ENCODE peak calls at places on chromosomes 6 and 20, in ten cellular contexts. A is spleen, Q is psoas muscle, K is GM12865, R is fibroblast of pulmonary artery, O is DND-41, U is foreskin fibroblast, I is IMR-90, L is astrocyte of the spinal cord, C is cardiac fibroblast. F is an unnamed sample.

GRCh38 chr20:4036351-4036750 is 21.0 kb upstream of the RNF24 start:
- DNase-seq in Q (no peak), O (no peak), C (no peak), K (no peak), R (no peak), A (no peak), U (no peak), L (no peak), I (no peak), F (no peak)

GRCh38 chr20:55269913-55270312 is 735.4 kb downstream of the CBLN4 start:
- DNase-seq in O (no peak), U (no peak), Q (no peak), K (no peak), L (no peak), R (no peak), A (no peak), I (no peak), C (no peak), F (no peak)

GRCh38 chr6:84554706-84555105 is 209.7 kb downstream of the TBX18 start:
- DNase-seq in K (no peak), R (peak), O (no peak), L (no peak), I (no peak), A (no peak), C (peak), Q (no peak), U (peak), F (no peak)

GRCh38 chr20:50276119-50277063 is 85.8 kb downstream of the CEBPB start:
- DNase-seq in K (no peak), U (no peak), L (no peak), R (no peak), O (no peak), I (no peak), Q (no peak), C (no peak), A (peak), F (no peak)

GRCh38 chr20:57993738-57994431 is 234.6 kb downstream of the ANKRD60 start:
- DNase-seq in I (no peak), C (no peak), O (no peak), L (peak), R (no peak), Q (no peak), A (no peak), U (peak), K (no peak), F (no peak)

GRCh38 chr6:21953831-21954801 is 342.7 kb downstream of the PRL start:
- DNase-seq in Q (no peak), U (peak), C (peak), O (peak), I (peak), A (no peak), R (peak), K (peak), L (peak), F (no peak)

GRCh38 chr6:156396068-156396771 is 381.0 kb upstream of the ARID1B start:
- DNase-seq in C (no peak), U (no peak), L (no peak), K (peak), I (no peak), Q (no peak), O (no peak), R (no peak), A (no peak), F (no peak)

GRCh38 chr20:38113401-38114325 is 51.4 kb downstream of the TGM2 start:
- DNase-seq in R (no peak), I (no peak), A (no peak), Q (no peak), L (no peak), C (no peak), U (no peak), O (peak), K (peak), F (peak)

GRCh38 chr6:39091163-39091562 is 23.8 kb downstream of the SAYSD1 start:
- DNase-seq in A (no peak), R (no peak), K (no peak), U (no peak), L (no peak), I (no peak), Q (no peak), O (no peak), C (no peak), F (no peak)

GRCh38 chr20:52049001-52049731 is 142.4 kb downstream of the ZFP64 start:
- DNase-seq in Q (no peak), I (peak), O (no peak), L (peak), U (peak), C (peak), R (peak), K (no peak), A (no peak), F (no peak)

GRCh38 chr6:114449659-114450058 is 106.8 kb upstream of the HS3ST5 start:
- DNase-seq in O (no peak), R (no peak), I (no peak), L (no peak), K (no peak), U (no peak), Q (no peak), C (no peak), A (no peak), F (no peak)

GRCh38 chr6:39685486-39685826 is 39.8 kb downstream of the KIF6 start:
- DNase-seq in Q (no peak), O (no peak), R (no peak), K (no peak), A (no peak), C (no peak), I (no peak), L (no peak), U (no peak), F (no peak)

GRCh38 chr20:8073024-8073832 is 53.7 kb upstream of the TMX4 start:
- DNase-seq in I (peak), L (peak), K (no peak), O (peak), C (peak), A (no peak), U (peak), R (peak), Q (no peak), F (no peak)

GRCh38 chr6:37480118-37480736 is 19.5 kb downstream of the CCDC167 start:
- DNase-seq in R (no peak), I (no peak), K (no peak), L (no peak), U (no peak), Q (no peak), C (no peak), A (no peak), O (no peak), F (no peak)

GRCh38 chr20:57596998-57597939 is 23.0 kb downstream of the ZBP1 start:
- DNase-seq in L (peak), Q (peak), A (peak), R (peak), U (peak), K (peak), I (peak), O (peak), C (peak), F (peak)

GRCh38 chr6:46329568-46329967 is 158.8 kb upstream of the ENPP5 start:
- DNase-seq in U (peak), I (no peak), A (no peak), K (no peak), L (peak), R (peak), Q (no peak), O (no peak), C (peak), F (no peak)

GRCh38 chr6:4164043-4164442 is 28.7 kb upstream of the ECI2 start:
- DNase-seq in O (no peak), U (no peak), L (no peak), C (no peak), A (no peak), Q (no peak), R (no peak), K (no peak), I (peak), F (no peak)
- TF ChIP-seq CTCF in O (no peak), U (no peak), L (no peak), C (no peak), A (no peak), Q (no peak), R (no peak), K (no peak), I (no peak), F (no peak)

GRCh38 chr6:42104095-42104806 is 38.2 kb downstream of the C6orf132 start:
- DNase-seq in R (peak), I (no peak), A (peak), K (peak), L (peak), C (peak), O (peak), U (peak), Q (peak), F (no peak)
- TF ChIP-seq CTCF in R (peak), I (no peak), A (peak), K (peak), L (peak), C (peak), O (peak), U (peak), Q (peak), F (peak)

GRCh38 chr6:43494321-43494720 is 15.8 kb downstream of the LRRC73 start:
- DNase-seq in C (no peak), Q (no peak), L (no peak), O (no peak), U (no peak), R (no peak), A (no peak), K (no peak), I (no peak), F (no peak)

GRCh38 chr6:43497129-43497396 is 13.1 kb downstream of the LRRC73 start:
- DNase-seq in Q (peak), C (no peak), A (no peak), R (no peak), U (no peak), O (no peak), I (no peak), L (no peak), K (no peak), F (no peak)

GRCh38 chr6:43494766-43495165 is 15.4 kb downstream of the LRRC73 start:
- DNase-seq in Q (no peak), C (no peak), O (no peak), L (no peak), U (no peak), K (no peak), A (no peak), I (no peak), R (no peak), F (no peak)

GRCh38 chr6:43496370-43497128 is 13.6 kb downstream of the LRRC73 start:
- DNase-seq in O (no peak), R (peak), L (peak), I (peak), Q (peak), U (peak), K (peak), A (no peak), C (peak), F (no peak)

GRCh38 chr6:43495409-43495941 is 14.7 kb downstream of the LRRC73 start:
- DNase-seq in A (no peak), K (no peak), C (no peak), R (no peak), L (no peak), Q (no peak), I (no peak), U (peak), O (peak), F (no peak)
- TF ChIP-seq CTCF in A (peak), K (no peak), C (peak), R (peak), L (peak), Q (no peak), I (peak), U (no peak), O (peak), F (peak)

GRCh38 chr6:99246602-99247001 is 102.9 kb downstream of the FAXC start:
- DNase-seq in Q (no peak), A (no peak), U (no peak), I (no peak), K (no peak), C (no peak), L (no peak), O (no peak), R (no peak), F (no peak)

DNA sequence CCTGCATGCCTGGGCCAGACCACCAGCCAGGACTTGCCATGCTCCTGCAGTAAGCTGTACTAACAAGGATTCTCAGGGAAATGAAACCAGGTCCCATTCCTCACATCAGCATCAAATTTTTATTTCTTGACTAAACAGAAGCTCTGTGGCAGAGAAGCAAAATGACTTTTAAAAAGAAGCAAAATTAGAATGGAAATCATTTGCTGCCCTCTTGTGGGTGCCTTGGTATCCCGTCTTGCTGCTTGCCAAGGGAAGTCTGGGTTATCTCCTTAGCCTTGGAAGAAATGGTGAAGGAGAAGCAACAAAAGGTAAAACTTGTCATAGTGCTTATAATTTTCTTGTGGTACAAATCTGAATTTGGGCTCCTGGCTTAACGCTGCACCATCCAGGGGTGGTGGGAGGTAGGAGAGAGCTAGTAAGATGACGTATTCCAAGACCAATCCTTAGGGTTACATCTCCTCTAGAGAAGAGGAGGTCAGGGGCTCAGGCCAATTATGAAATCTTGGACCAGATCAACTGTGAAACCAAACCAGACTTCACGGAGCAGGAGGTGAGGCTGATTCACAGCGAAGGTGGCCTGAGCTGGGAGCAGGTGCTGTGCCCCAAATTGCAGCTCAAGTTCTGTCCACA is 107.5 kb downstream of the FAXC start:
- DNase-seq in R (peak), C (peak), Q (no peak), L (peak), O (peak), U (peak), K (peak), A (no peak), I (peak), F (no peak)
- TF ChIP-seq CTCF in R (peak), C (peak), Q (peak), L (peak), O (peak), U (peak), K (peak), A (no peak), I (peak), F (peak)

GRCh38 chr6:36130672-36131516 is 581 bp downstream of the MAPK13 start:
- DNase-seq in R (peak), A (peak), I (no peak), U (peak), K (peak), L (no peak), C (peak), O (no peak), Q (peak), F (no peak)
- TF ChIP-seq CTCF in R (no peak), A (peak), I (no peak), U (no peak), K (no peak), L (no peak), C (no peak), O (no peak), Q (no peak), F (peak)

GRCh38 chr6:166032366-166033171 is 135.1 kb downstream of the TBXT start:
- DNase-seq in L (peak), R (peak), O (peak), A (no peak), I (peak), C (peak), K (peak), Q (peak), U (peak), F (no peak)
- TF ChIP-seq CTCF in L (peak), R (peak), O (peak), A (no peak), I (peak), C (peak), K (peak), Q (no peak), U (no peak), F (peak)

GRCh38 chr6:109892451-109893435 is 85.4 kb upstream of the GPR6 start:
- DNase-seq in I (no peak), U (peak), R (no peak), A (no peak), O (no peak), K (no peak), L (no peak), Q (no peak), C (no peak), F (no peak)
- TF ChIP-seq CTCF in I (no peak), U (no peak), R (no peak), A (no peak), O (no peak), K (no peak), L (no peak), Q (no peak), C (no peak), F (no peak)

DNA sequence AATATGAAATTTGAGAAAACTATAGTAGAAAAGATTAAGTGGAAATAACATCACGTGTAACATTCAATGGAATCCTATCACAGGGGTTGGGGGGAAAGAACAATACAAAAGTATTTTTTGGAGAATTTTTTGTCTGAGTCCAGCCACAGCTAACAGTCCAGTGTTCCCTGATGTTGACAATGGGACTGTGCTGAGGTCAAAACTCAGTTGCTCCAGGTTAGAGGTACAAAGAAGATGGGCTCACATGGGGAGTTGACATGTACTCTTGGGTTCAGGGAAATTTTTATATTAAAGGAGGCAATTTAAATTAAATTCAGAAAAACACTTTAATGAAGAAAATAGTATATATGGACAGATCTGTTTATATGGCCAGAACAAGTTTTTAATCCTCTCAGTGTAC is 995 bp downstream of the MYCT1 start:
- DNase-seq in O (no peak), I (no peak), L (no peak), C (no peak), A (no peak), Q (no peak), K (no peak), U (no peak), R (peak), F (no peak)
- TF ChIP-seq CTCF in O (no peak), I (no peak), L (no peak), C (no peak), A (no peak), Q (no peak), K (no peak), U (no peak), R (no peak), F (no peak)

F was measured in type B pancreatic cell.